ENCODE peak calls at places on chromosomes 4 and X, in nine cellular contexts. D is pancreas, M is brain microvascular endothelial cell, W is psoas muscle, Q is GM06990, S is stomach, K is uterus, V is ovary, Z is IMR-90. C is an unnamed sample.

GRCh38 chrX:85111347-85111746 is 107.7 kb downstream of the APOOL start:
- DNase-seq in D (no peak), M (no peak), W (no peak), Q (no peak), S (no peak), K (no peak), V (no peak), Z (peak; percentile 5), C (peak; percentile 16)

GRCh38 chr4:133565379-133565778 is 416.3 kb downstream of the PCDH10 start:
- DNase-seq in D (no peak), M (peak; percentile 74), W (no peak), Q (no peak), S (no peak), K (no peak), V (no peak), Z (peak; percentile 7), C (peak; percentile 24)

GRCh38 chr4:110553197-110553596 is 69.7 kb downstream of the PITX2 start:
- DNase-seq in D (no peak), M (no peak), W (no peak), Q (no peak), S (no peak), K (no peak), V (no peak), Z (no peak), C (no peak)

GRCh38 chrX:22795680-22796079 is 204.1 kb upstream of the DDX53 start:
- DNase-seq in D (no peak), M (no peak), W (no peak), Q (no peak), S (no peak), K (no peak), V (no peak), Z (no peak), C (no peak)

GRCh38 chr4:186569533-186570192 is 14.3 kb upstream of the MTNR1A start:
- DNase-seq in D (no peak), M (no peak), W (no peak), Q (no peak), S (no peak), K (no peak), V (no peak), Z (no peak), C (no peak)

GRCh38 chrX:48569958-48570357 is 4.3 kb upstream of the RBM3 start:
- DNase-seq in D (no peak), M (peak; percentile 31), W (no peak), Q (peak; percentile 71), S (no peak), K (no peak), V (no peak), Z (peak; percentile 53), C (no peak)

GRCh38 chrX:116285506-116285905 is 115.0 kb downstream of the AGTR2 start:
- DNase-seq in D (no peak), M (peak; percentile 16), W (no peak), Q (no peak), S (no peak), K (no peak), V (no peak), Z (no peak), C (no peak)

GRCh38 chrX:121642415-121642814 is 595.0 kb downstream of the GLUD2 start:
- DNase-seq in D (no peak), M (no peak), W (no peak), Q (no peak), S (no peak), K (no peak), V (no peak), Z (no peak), C (peak; percentile 49)

GRCh38 chr4:93776386-93777080 is 52.0 kb upstream of the ATOH1 start:
- DNase-seq in D (no peak), M (peak; percentile 11), W (no peak), Q (no peak), S (no peak), K (no peak), V (no peak), Z (peak; percentile 23), C (peak; percentile 1)

GRCh38 chrX:119503484-119503861 is 35.2 kb downstream of the SLC25A5 start:
- DNase-seq in D (peak; percentile 43), M (peak; percentile 80), W (peak; percentile 34), Q (no peak), S (peak; percentile 53), K (no peak), V (no peak), Z (peak; percentile 81), C (peak; percentile 63)

GRCh38 chrX:15204130-15204751 is 65.6 kb downstream of the ASB9 start:
- DNase-seq in D (no peak), M (no peak), W (no peak), Q (peak; percentile 62), S (no peak), K (no peak), V (no peak), Z (no peak), C (no peak)

GRCh38 chrX:41405551-41405950 is 41.6 kb upstream of the NYX start:
- DNase-seq in D (no peak), M (no peak), W (no peak), Q (no peak), S (no peak), K (no peak), V (no peak), Z (no peak), C (no peak)

GRCh38 chr4:57110635-57111546 is 706 bp upstream of the IGFBP7 start:
- DNase-seq in D (peak; percentile 37), M (peak; percentile 64), W (no peak), Q (peak; percentile 12), S (peak; percentile 30), K (peak; percentile 37), V (peak; percentile 41), Z (peak; percentile 68), C (peak; percentile 79)

GRCh38 chrX:37380920-37381319 is 31.8 kb downstream of the PRRG1 start:
- DNase-seq in D (peak; percentile 28), M (peak; percentile 83), W (no peak), Q (no peak), S (no peak), K (no peak), V (no peak), Z (peak; percentile 82), C (peak; percentile 83)

GRCh38 chr4:38867478-38868054 is at the start of gene FAM114A1:
- DNase-seq in D (peak; percentile 85), M (peak; percentile 61), W (peak; percentile 86), Q (peak; percentile 76), S (peak; percentile 87), K (peak; percentile 83), V (peak; percentile 85), Z (peak; percentile 80), C (peak; percentile 84)

GRCh38 chr4:55255171-55255570 is 90.9 kb upstream of the SRD5A3 start:
- DNase-seq in D (no peak), M (peak; percentile 86), W (no peak), Q (no peak), S (no peak), K (no peak), V (no peak), Z (peak; percentile 42), C (peak; percentile 63)

GRCh38 chr4:19831644-19832285 is 419.9 kb upstream of the SLIT2 start:
- DNase-seq in D (no peak), M (no peak), W (no peak), Q (no peak), S (no peak), K (no peak), V (no peak), Z (peak; percentile 86), C (peak; percentile 29)

GRCh38 chr4:151434183-151434860 is 25.3 kb downstream of the FHIP1A start:
- DNase-seq in D (no peak), M (no peak), W (no peak), Q (no peak), S (no peak), K (no peak), V (no peak), Z (peak; percentile 19), C (peak; percentile 26)

GRCh38 chr4:78396613-78397291 is 154.8 kb upstream of the ANXA3 start:
- DNase-seq in D (no peak), M (no peak), W (no peak), Q (no peak), S (no peak), K (no peak), V (no peak), Z (no peak), C (no peak)

DNA sequence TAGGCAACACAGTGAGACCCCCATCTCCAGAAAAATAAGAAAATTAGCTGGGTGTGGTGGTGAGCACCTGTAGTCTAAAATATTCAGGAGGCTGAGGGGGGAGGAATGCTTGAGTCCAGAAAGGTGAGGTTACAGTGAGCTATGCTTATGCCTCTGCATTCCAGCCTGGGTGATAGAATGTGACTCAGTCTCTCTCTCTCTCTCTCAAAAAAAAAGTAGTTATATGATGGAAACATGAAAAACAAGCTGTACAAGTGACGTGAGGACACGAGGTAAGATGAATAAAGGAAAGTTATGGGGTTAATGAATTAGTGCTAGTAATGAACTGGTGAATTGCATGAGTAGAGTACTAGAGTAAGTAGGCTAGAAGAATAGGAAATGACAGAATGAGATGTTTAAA is 21.8 kb upstream of the CAMK2D start:
- DNase-seq in D (no peak), M (no peak), W (no peak), Q (no peak), S (no peak), K (no peak), V (no peak), Z (no peak), C (no peak)
- H3K4me3 ChIP-seq in D (no peak overlapping the region), M (no peak overlapping the region), W (no peak overlapping the region), Q (no peak overlapping the region), S (no peak overlapping the region), K (no peak overlapping the region), V (no peak overlapping the region), Z (no peak overlapping the region), C (no peak overlapping the region)

DNA sequence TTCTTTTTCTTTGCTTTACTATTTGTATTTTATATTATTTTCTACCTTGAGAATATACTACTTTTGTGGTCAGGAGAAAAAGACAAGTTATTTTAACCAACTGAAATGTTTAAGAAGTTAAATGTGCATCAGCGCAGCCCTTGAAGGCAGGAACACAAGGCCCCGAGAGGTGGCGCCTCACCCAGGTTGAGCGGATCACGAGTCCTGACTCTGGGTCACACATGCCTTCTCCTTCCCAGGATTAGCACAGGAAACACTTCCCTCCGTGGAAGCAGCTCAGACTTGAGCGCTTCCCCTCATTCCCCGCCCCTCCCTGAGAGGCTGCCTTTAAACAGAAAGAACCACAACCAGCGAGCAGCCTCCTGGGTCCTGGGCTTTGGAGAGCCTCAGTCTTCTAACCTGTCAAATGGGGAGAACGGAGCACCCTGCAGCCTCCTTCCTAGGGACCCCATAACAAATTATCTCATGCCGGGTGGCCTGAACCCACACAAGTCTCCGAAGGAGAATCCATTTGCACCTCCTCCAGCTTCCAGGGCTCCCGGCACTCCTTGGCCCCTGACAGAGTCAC is 217.6 kb downstream of the AFAP1 start:
- DNase-seq in D (no peak), M (peak; percentile 9), W (no peak), Q (no peak), S (no peak), K (no peak), V (no peak), Z (no peak), C (peak; percentile 28)
- TF ChIP-seq CTCF in D (no peak), M (peak; percentile 51), W (no peak), Q (peak; percentile 47), S (no peak), K (no peak), V (no peak), Z (peak; percentile 39), C (peak; percentile 45)

GRCh38 chr4:71186257-71186565 is 152.6 kb upstream of the SLC4A4 start:
- DNase-seq in D (no peak), M (no peak), W (no peak), Q (no peak), S (no peak), K (no peak), V (no peak), Z (no peak), C (no peak)
- H3K4me3 ChIP-seq in D (peak overlapping the region; percentile 77), M (peak overlapping the region; percentile 74), W (peak overlapping the region; percentile 86), Q (peak overlapping the region; percentile 6), S (peak overlapping the region; percentile 83), K (peak overlapping the region; percentile 50), V (peak overlapping the region; percentile 62), Z (peak overlapping the region; percentile 93), C (peak overlapping the region; percentile 59)

GRCh38 chr4:8874003-8874895 is 2.6 kb upstream of the HMX1 start:
- DNase-seq in D (no peak), M (no peak), W (no peak), Q (no peak), S (no peak), K (no peak), V (no peak), Z (no peak), C (no peak)
- TF ChIP-seq CTCF in D (no peak), M (no peak), W (no peak), Q (no peak), S (no peak), K (no peak), V (no peak), Z (no peak), C (no peak)